ENCODE peak calls at places on chromosomes 6 and 20, in four cellular contexts. One of them, this sample, is unnamed.

GRCh38 chr6:131766631-131767030 is 41.2 kb upstream of the ENPP1 start:
- DNase-seq in breast epithelium: no peak
- DNase-seq in neural progenitor cell: no peak
- DNase-seq in cardiac muscle cell: no peak
- DNase-seq in this sample: no peak

GRCh38 chr20:7851031-7851490 is 89.2 kb downstream of the HAO1 start:
- DNase-seq in breast epithelium: no peak
- DNase-seq in neural progenitor cell: no peak
- DNase-seq in cardiac muscle cell: peak
- DNase-seq in this sample: no peak

GRCh38 chr6:135640449-135641111 is 143.0 kb upstream of the AHI1 start:
- DNase-seq in breast epithelium: no peak
- DNase-seq in neural progenitor cell: no peak
- DNase-seq in cardiac muscle cell: peak
- DNase-seq in this sample: no peak

GRCh38 chr6:95576621-95577316 is 566 bp upstream of the MANEA start:
- DNase-seq in breast epithelium: no peak
- DNase-seq in neural progenitor cell: no peak
- DNase-seq in cardiac muscle cell: peak
- DNase-seq in this sample: no peak

GRCh38 chr6:79438015-79438414 is 99.2 kb downstream of the LCA5 start:
- DNase-seq in breast epithelium: no peak
- DNase-seq in neural progenitor cell: no peak
- DNase-seq in cardiac muscle cell: peak
- DNase-seq in this sample: no peak

GRCh38 chr6:148407372-148407771 is 64.7 kb downstream of the SASH1 start:
- DNase-seq in breast epithelium: no peak
- DNase-seq in neural progenitor cell: no peak
- DNase-seq in cardiac muscle cell: peak
- DNase-seq in this sample: no peak

GRCh38 chr20:8229090-8229489 is 97.0 kb downstream of the PLCB1 start:
- DNase-seq in breast epithelium: no peak
- DNase-seq in neural progenitor cell: no peak
- DNase-seq in cardiac muscle cell: no peak
- DNase-seq in this sample: no peak

GRCh38 chr6:36324191-36324590 is 12.5 kb downstream of the BNIP5 start:
- DNase-seq in breast epithelium: no peak
- DNase-seq in neural progenitor cell: no peak
- DNase-seq in cardiac muscle cell: no peak
- DNase-seq in this sample: no peak

GRCh38 chr20:63896136-63896890 is 1.4 kb downstream of the DNAJC5 start:
- DNase-seq in breast epithelium: no peak
- DNase-seq in neural progenitor cell: peak
- DNase-seq in cardiac muscle cell: peak
- DNase-seq in this sample: no peak

GRCh38 chr20:25038103-25038410 is 19.9 kb downstream of the ACSS1 start:
- DNase-seq in breast epithelium: no peak
- DNase-seq in neural progenitor cell: no peak
- DNase-seq in cardiac muscle cell: no peak
- DNase-seq in this sample: no peak

GRCh38 chr6:137357263-137357947 is 136.8 kb downstream of the OLIG3 start:
- DNase-seq in breast epithelium: no peak
- DNase-seq in neural progenitor cell: peak
- DNase-seq in cardiac muscle cell: no peak
- DNase-seq in this sample: no peak

GRCh38 chr6:91352878-91353277 is 766.0 kb upstream of the MAP3K7 start:
- DNase-seq in breast epithelium: no peak
- DNase-seq in neural progenitor cell: no peak
- DNase-seq in cardiac muscle cell: no peak
- DNase-seq in this sample: no peak

GRCh38 chr20:46690219-46691111 is 1.2 kb upstream of the TP53RK start:
- DNase-seq in breast epithelium: no peak
- DNase-seq in neural progenitor cell: no peak
- DNase-seq in cardiac muscle cell: no peak
- DNase-seq in this sample: no peak

GRCh38 chr20:7696311-7696710 is 243.9 kb downstream of the HAO1 start:
- DNase-seq in breast epithelium: no peak
- DNase-seq in neural progenitor cell: no peak
- DNase-seq in cardiac muscle cell: no peak
- DNase-seq in this sample: no peak

GRCh38 chr6:167898673-167899311 is 72.1 kb downstream of the AFDN start:
- DNase-seq in breast epithelium: no peak
- DNase-seq in neural progenitor cell: peak
- DNase-seq in cardiac muscle cell: peak
- DNase-seq in this sample: no peak

GRCh38 chr20:51661609-51662178 is 106.5 kb downstream of the ATP9A start:
- DNase-seq in breast epithelium: no peak
- DNase-seq in neural progenitor cell: no peak
- DNase-seq in cardiac muscle cell: no peak
- DNase-seq in this sample: no peak

GRCh38 chr6:46491789-46492547 is 719 bp upstream of the RCAN2 start:
- DNase-seq in breast epithelium: peak
- DNase-seq in neural progenitor cell: peak
- DNase-seq in cardiac muscle cell: peak
- DNase-seq in this sample: peak

GRCh38 chr6:111657146-111657545 is 51.5 kb upstream of the TRAF3IP2 start:
- DNase-seq in breast epithelium: no peak
- DNase-seq in neural progenitor cell: no peak
- DNase-seq in cardiac muscle cell: peak
- DNase-seq in this sample: no peak

GRCh38 chr6:7997311-7997710 is 66.9 kb downstream of the BLOC1S5 start:
- DNase-seq in breast epithelium: no peak
- DNase-seq in neural progenitor cell: no peak
- DNase-seq in cardiac muscle cell: no peak
- DNase-seq in this sample: no peak

GRCh38 chr6:136090929-136091328 is 159.2 kb downstream of the MTFR2 start:
- DNase-seq in breast epithelium: no peak
- DNase-seq in neural progenitor cell: no peak
- DNase-seq in cardiac muscle cell: no peak
- DNase-seq in this sample: no peak

GRCh38 chr6:70103798-70104197 is 199.1 kb downstream of the COL9A1 start:
- DNase-seq in breast epithelium: no peak
- DNase-seq in neural progenitor cell: no peak
- DNase-seq in cardiac muscle cell: no peak
- DNase-seq in this sample: no peak

GRCh38 chr20:59145926-59146800 is 17.5 kb upstream of the ZNF831 start:
- DNase-seq in breast epithelium: peak
- DNase-seq in neural progenitor cell: no peak
- DNase-seq in cardiac muscle cell: no peak
- DNase-seq in this sample: no peak

GRCh38 chr6:148747493-148748160 is 797 bp downstream of the UST start:
- DNase-seq in breast epithelium: peak
- DNase-seq in neural progenitor cell: peak
- DNase-seq in cardiac muscle cell: peak
- DNase-seq in this sample: peak

GRCh38 chr6:145015739-145016558 is 719.4 kb downstream of the EPM2A start:
- DNase-seq in breast epithelium: no peak
- DNase-seq in neural progenitor cell: no peak
- DNase-seq in cardiac muscle cell: peak
- DNase-seq in this sample: no peak

GRCh38 chr6:131740161-131740560 is 29.3 kb upstream of the CTAGE9 start:
- DNase-seq in breast epithelium: no peak
- DNase-seq in neural progenitor cell: no peak
- DNase-seq in cardiac muscle cell: no peak
- DNase-seq in this sample: no peak

GRCh38 chr6:29763491-29764289 is 40.5 kb downstream of the HLA-F start:
- DNase-seq in breast epithelium: no peak
- DNase-seq in neural progenitor cell: no peak
- DNase-seq in cardiac muscle cell: peak
- DNase-seq in this sample: no peak

GRCh38 chr6:143155681-143156080 is 95.0 kb downstream of the AIG1 start:
- DNase-seq in breast epithelium: no peak
- DNase-seq in neural progenitor cell: no peak
- DNase-seq in cardiac muscle cell: no peak
- DNase-seq in this sample: no peak

GRCh38 chr6:36245572-36246031 is 24.3 kb upstream of the PNPLA1 start:
- DNase-seq in breast epithelium: no peak
- DNase-seq in neural progenitor cell: peak
- DNase-seq in cardiac muscle cell: no peak
- DNase-seq in this sample: no peak

GRCh38 chr20:15318682-15319081 is 981.3 kb upstream of the FLRT3 start:
- DNase-seq in breast epithelium: no peak
- DNase-seq in neural progenitor cell: no peak
- DNase-seq in cardiac muscle cell: no peak
- DNase-seq in this sample: no peak

GRCh38 chr20:42093542-42094440 is 475.6 kb upstream of the CHD6 start:
- DNase-seq in breast epithelium: no peak
- DNase-seq in neural progenitor cell: no peak
- DNase-seq in cardiac muscle cell: no peak
- DNase-seq in this sample: no peak

GRCh38 chr6:56849876-56850275 is 105.0 kb upstream of the BEND6 start:
- DNase-seq in breast epithelium: no peak
- DNase-seq in neural progenitor cell: peak
- DNase-seq in cardiac muscle cell: peak
- DNase-seq in this sample: no peak

GRCh38 chr6:132478697-132479096 is 34.2 kb downstream of the STX7 start:
- DNase-seq in breast epithelium: no peak
- DNase-seq in neural progenitor cell: no peak
- DNase-seq in cardiac muscle cell: no peak
- DNase-seq in this sample: no peak

GRCh38 chr6:20148433-20148832 is 63.8 kb downstream of the MBOAT1 start:
- DNase-seq in breast epithelium: no peak
- DNase-seq in neural progenitor cell: no peak
- DNase-seq in cardiac muscle cell: no peak
- DNase-seq in this sample: no peak

GRCh38 chr6:140537834-140538680 is 1163.6 kb upstream of the CITED2 start:
- DNase-seq in breast epithelium: peak
- DNase-seq in neural progenitor cell: peak
- DNase-seq in cardiac muscle cell: peak
- DNase-seq in this sample: no peak

GRCh38 chr20:6468751-6469150 is 298.7 kb upstream of the BMP2 start:
- DNase-seq in breast epithelium: no peak
- DNase-seq in neural progenitor cell: no peak
- DNase-seq in cardiac muscle cell: no peak
- DNase-seq in this sample: no peak

GRCh38 chr6:43172127-43173007 is 1.3 kb downstream of the SRF start:
- DNase-seq in breast epithelium: peak
- DNase-seq in neural progenitor cell: peak
- DNase-seq in cardiac muscle cell: peak
- DNase-seq in this sample: peak

GRCh38 chr6:43170452-43171283 is at the start of gene SRF:
- DNase-seq in breast epithelium: peak
- DNase-seq in neural progenitor cell: peak
- DNase-seq in cardiac muscle cell: peak
- DNase-seq in this sample: peak

GRCh38 chr6:43173496-43174262 is 2.6 kb downstream of the SRF start:
- DNase-seq in breast epithelium: no peak
- DNase-seq in neural progenitor cell: peak
- DNase-seq in cardiac muscle cell: no peak
- DNase-seq in this sample: no peak

GRCh38 chr6:43174263-43175112 is 3.4 kb downstream of the SRF start:
- DNase-seq in breast epithelium: peak
- DNase-seq in neural progenitor cell: peak
- DNase-seq in cardiac muscle cell: peak
- DNase-seq in this sample: peak

GRCh38 chr6:43171284-43172126 is 436 bp downstream of the SRF start:
- DNase-seq in breast epithelium: no peak
- DNase-seq in neural progenitor cell: peak
- DNase-seq in cardiac muscle cell: no peak
- DNase-seq in this sample: peak
- TF ChIP-seq CTCF in breast epithelium: no peak
- TF ChIP-seq CTCF in neural progenitor cell: peak
- TF ChIP-seq CTCF in cardiac muscle cell: peak
- TF ChIP-seq CTCF in this sample: peak

DNA sequence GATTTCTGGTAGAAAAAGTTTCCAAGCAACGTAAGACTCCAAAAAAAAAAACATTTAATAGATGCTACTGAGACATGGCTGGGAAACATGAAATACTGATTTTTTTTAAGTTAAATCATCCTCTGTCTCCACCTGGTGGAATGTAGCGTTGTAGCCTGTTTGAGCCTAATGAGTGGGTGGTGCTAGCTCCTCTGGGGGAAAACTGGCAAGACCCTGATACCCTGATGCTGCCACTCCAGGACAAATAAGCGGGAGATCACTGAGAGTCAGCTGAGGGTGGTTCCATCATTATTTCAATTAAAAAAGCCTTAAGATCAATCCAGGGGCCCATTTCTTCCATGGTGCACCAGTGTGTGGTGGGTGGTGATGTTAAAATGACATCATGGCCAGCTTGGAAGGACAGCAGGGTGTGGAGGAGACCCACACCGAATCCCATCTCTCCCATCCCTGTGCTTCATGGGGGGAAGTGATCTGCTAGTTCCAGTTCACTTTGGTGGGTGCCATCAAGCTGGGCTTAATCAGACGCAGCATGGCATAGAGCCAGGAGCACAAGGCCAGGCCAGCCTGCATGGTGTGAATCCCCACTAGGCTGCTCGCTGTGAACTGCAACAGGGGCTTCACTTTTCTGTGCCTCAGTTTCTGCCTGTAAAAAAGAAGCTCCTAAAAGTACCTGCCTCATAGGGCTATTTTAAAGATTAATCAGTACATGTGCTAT is 12.8 kb upstream of the MRPS10 start:
- DNase-seq in breast epithelium: no peak
- DNase-seq in neural progenitor cell: no peak
- DNase-seq in cardiac muscle cell: no peak
- DNase-seq in this sample: no peak
- TF ChIP-seq CTCF in breast epithelium: no peak
- TF ChIP-seq CTCF in neural progenitor cell: peak
- TF ChIP-seq CTCF in cardiac muscle cell: peak
- TF ChIP-seq CTCF in this sample: no peak

GRCh38 chr6:114453737-114454276 is 111.0 kb upstream of the HS3ST5 start:
- DNase-seq in breast epithelium: no peak
- DNase-seq in neural progenitor cell: no peak
- DNase-seq in cardiac muscle cell: no peak
- DNase-seq in this sample: no peak
- TF ChIP-seq CTCF in breast epithelium: no peak
- TF ChIP-seq CTCF in neural progenitor cell: no peak
- TF ChIP-seq CTCF in cardiac muscle cell: no peak
- TF ChIP-seq CTCF in this sample: no peak

DNA sequence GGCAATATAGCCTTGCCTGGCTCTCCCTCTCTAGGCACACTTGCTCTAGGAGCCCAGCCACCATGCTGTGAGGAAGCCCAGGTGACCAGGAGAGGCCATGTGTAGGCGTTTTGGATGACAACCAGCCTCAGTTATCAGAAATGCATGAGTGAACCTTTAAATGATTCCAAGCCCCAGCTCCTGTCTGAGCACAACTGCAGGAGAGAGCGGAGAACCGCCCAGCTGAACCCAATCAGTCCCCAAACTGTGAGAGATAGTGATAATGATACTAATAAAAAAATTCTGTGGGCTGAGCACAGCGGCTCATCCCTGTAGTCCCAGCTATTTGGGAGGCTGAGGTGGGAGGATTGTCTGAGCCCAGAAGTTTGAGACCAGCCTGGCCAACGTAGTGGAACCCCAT is 83.8 kb upstream of the TOX2 start:
- DNase-seq in breast epithelium: no peak
- DNase-seq in neural progenitor cell: no peak
- DNase-seq in cardiac muscle cell: no peak
- DNase-seq in this sample: no peak
- TF ChIP-seq CTCF in breast epithelium: no peak
- TF ChIP-seq CTCF in neural progenitor cell: no peak
- TF ChIP-seq CTCF in cardiac muscle cell: no peak
- TF ChIP-seq CTCF in this sample: no peak

GRCh38 chr6:34791842-34792604 is at the start of gene BLTP3A:
- DNase-seq in breast epithelium: no peak
- DNase-seq in neural progenitor cell: peak
- DNase-seq in cardiac muscle cell: peak
- DNase-seq in this sample: peak
- TF ChIP-seq CTCF in breast epithelium: no peak
- TF ChIP-seq CTCF in neural progenitor cell: no peak
- TF ChIP-seq CTCF in cardiac muscle cell: no peak
- TF ChIP-seq CTCF in this sample: no peak

GRCh38 chr20:38934530-38934929 is 8.3 kb downstream of the FAM83D start:
- DNase-seq in breast epithelium: no peak
- DNase-seq in neural progenitor cell: no peak
- DNase-seq in cardiac muscle cell: no peak
- DNase-seq in this sample: no peak
- TF ChIP-seq CTCF in breast epithelium: no peak
- TF ChIP-seq CTCF in neural progenitor cell: no peak
- TF ChIP-seq CTCF in cardiac muscle cell: no peak
- TF ChIP-seq CTCF in this sample: no peak